ENCODE peak calls at places on chromosomes 13 and 19, in eight cellular contexts. D is HepG2, K is lower leg skin, U is fibroblast of lung, P is fibroblast of mammary gland, S is mammary epithelial cell, Q is Panc1, V is heart right ventricle. A is an unnamed sample.
A peak's percentile ranks its signal among the peaks of the same experiment; 100 is the strongest.

GRCh38 chr13:40200273-40200978 is 466.0 kb downstream of the FOXO1 start:
- DNase-seq in Q (no peak), U (no peak), P (no peak), V (no peak), D (no peak), S (peak; percentile 48), K (no peak), A (no peak)

GRCh38 chr19:19595171-19595701 is 23.3 kb downstream of the PBX4 start:
- DNase-seq in P (peak; percentile 74), V (no peak), S (no peak), K (no peak), U (no peak), Q (no peak), D (no peak), A (peak; percentile 76)

GRCh38 chr13:31172001-31172400 is 10.3 kb upstream of the HSPH1 start:
- DNase-seq in U (peak; percentile 59), D (no peak), P (peak; percentile 45), Q (no peak), V (no peak), S (peak; percentile 70), K (no peak), A (no peak)

GRCh38 chr19:5987077-5987818 is 9.3 kb upstream of the RANBP3 start:
- DNase-seq in K (peak; percentile 93), S (peak; percentile 61), P (peak; percentile 82), D (peak; percentile 90), U (peak; percentile 62), Q (peak; percentile 57), V (no peak), A (peak; percentile 86)

GRCh38 chr13:113656015-113656588 is 1.9 kb downstream of the ATP4B start:
- DNase-seq in S (no peak), V (no peak), U (no peak), D (no peak), Q (no peak), K (peak; percentile 80), P (no peak), A (no peak)

GRCh38 chr19:30670011-30670329 is 297.8 kb downstream of the ZNF536 start:
- DNase-seq in S (no peak), V (no peak), Q (no peak), K (peak; percentile 83), U (no peak), D (no peak), P (no peak), A (no peak)

GRCh38 chr19:38990949-38991697 is 15.6 kb upstream of the FBXO17 start:
- DNase-seq in S (no peak), V (no peak), D (no peak), K (no peak), P (no peak), U (no peak), Q (no peak), A (no peak)

GRCh38 chr13:99808786-99809185 is 162.8 kb downstream of the ZIC5 start:
- DNase-seq in D (no peak), S (no peak), Q (no peak), P (no peak), U (no peak), K (no peak), V (no peak), A (no peak)

GRCh38 chr13:102128216-102128800 is 273.5 kb downstream of the FGF14 start:
- DNase-seq in P (peak; percentile 95), V (no peak), Q (no peak), S (peak; percentile 93), U (peak; percentile 84), K (no peak), D (no peak), A (no peak)

GRCh38 chr19:41238244-41238643 is 19.2 kb downstream of the AXL start:
- DNase-seq in V (no peak), Q (no peak), K (no peak), S (no peak), U (no peak), D (no peak), P (no peak), A (no peak)

GRCh38 chr13:46490129-46490528 is 62.8 kb upstream of the LRCH1 start:
- DNase-seq in U (no peak), K (no peak), S (no peak), Q (no peak), V (no peak), D (no peak), P (no peak), A (no peak)

GRCh38 chr13:112889351-112890290 is 79.4 kb upstream of the MCF2L start:
- DNase-seq in Q (no peak), S (no peak), V (no peak), K (no peak), P (no peak), U (no peak), D (no peak), A (no peak)

GRCh38 chr13:78876915-78877549 is 218.1 kb upstream of the OBI1 start:
- DNase-seq in K (no peak), Q (no peak), D (no peak), V (no peak), U (no peak), S (no peak), P (no peak), A (no peak)

GRCh38 chr19:44746946-44747738 is 1.4 kb upstream of the BCL3 start:
- DNase-seq in K (peak; percentile 99), S (peak; percentile 98), P (peak; percentile 96), Q (peak; percentile 69), V (peak; percentile 96), U (peak; percentile 95), D (peak; percentile 80), A (no peak)

GRCh38 chr19:45250216-45250831 is 747 bp upstream of the MARK4 start:
- DNase-seq in U (no peak), P (no peak), K (no peak), D (no peak), Q (no peak), S (peak; percentile 51), V (no peak), A (no peak)

GRCh38 chr19:17796013-17796837 is 1.3 kb downstream of the B3GNT3 start:
- DNase-seq in Q (no peak), D (peak; percentile 45), U (no peak), S (peak; percentile 24), K (no peak), P (no peak), V (no peak), A (no peak)

GRCh38 chr19:35718345-35719041 is 690 bp downstream of the KMT2B start:
- DNase-seq in Q (no peak), V (peak; percentile 49), K (no peak), U (peak; percentile 15), P (no peak), D (no peak), S (peak; percentile 23), A (no peak)

GRCh38 chr13:76885203-76886004 is 801 bp downstream of the KCTD12 start:
- DNase-seq in V (peak; percentile 71), U (peak; percentile 71), Q (no peak), P (peak; percentile 69), D (no peak), K (peak; percentile 95), S (peak; percentile 74), A (peak; percentile 18)

GRCh38 chr13:76886005-76886291 is 257 bp downstream of the KCTD12 start:
- DNase-seq in D (no peak), K (no peak), Q (no peak), U (no peak), P (no peak), S (no peak), V (no peak), A (no peak)

GRCh38 chr13:76884571-76885202 is 1.5 kb downstream of the KCTD12 start:
- DNase-seq in D (no peak), P (peak; percentile 75), Q (no peak), U (peak; percentile 32), V (no peak), S (peak; percentile 40), K (no peak), A (no peak)

GRCh38 chr13:76887070-76887563 is 912 bp upstream of the KCTD12 start:
- DNase-seq in U (peak; percentile 1), Q (no peak), K (peak; percentile 87), D (no peak), V (peak; percentile 36), P (no peak), S (no peak), A (no peak)

GRCh38 chr13:76886292-76887061 is at the start of gene KCTD12:
- DNase-seq in K (peak; percentile 97), U (peak; percentile 85), D (no peak), Q (no peak), S (peak; percentile 78), P (peak; percentile 78), V (peak; percentile 93), A (no peak)
- TF ChIP-seq CTCF in K (no peak), U (peak; percentile 40), D (peak; percentile 44), Q (peak; percentile 52), S (no peak), P (no peak), V (peak; percentile 67), A (peak; percentile 58)

DNA sequence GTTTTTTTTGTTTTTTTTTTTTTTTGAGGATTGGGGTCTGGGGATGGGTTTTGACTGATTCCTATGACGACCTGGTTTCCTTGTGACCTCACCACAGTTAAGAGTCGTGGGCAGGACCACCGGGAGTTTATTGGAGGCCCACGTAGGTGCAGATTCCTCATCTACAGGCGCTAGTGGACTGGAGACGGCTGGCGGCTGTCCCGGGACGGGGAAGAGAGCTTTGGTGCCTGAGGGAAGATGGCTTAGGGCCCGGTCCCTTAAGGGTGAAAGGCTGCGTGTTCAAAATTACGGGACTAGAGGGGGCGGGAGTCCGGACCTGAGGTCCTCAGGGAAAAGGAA is 679 bp upstream of the TEAD2 start:
- DNase-seq in D (peak; percentile 24), V (peak; percentile 51), U (peak; percentile 61), K (no peak), S (no peak), Q (no peak), P (no peak), A (no peak)
- H3K4me3 ChIP-seq in D (peak overlapping the region; percentile 87), V (peak overlapping the region; percentile 82), U (peak overlapping the region; percentile 85), K (no peak overlapping the region), S (peak overlapping the region; percentile 77), Q (peak overlapping the region; percentile 77), P (peak overlapping the region; percentile 80), A (peak overlapping the region; percentile 90)

DNA sequence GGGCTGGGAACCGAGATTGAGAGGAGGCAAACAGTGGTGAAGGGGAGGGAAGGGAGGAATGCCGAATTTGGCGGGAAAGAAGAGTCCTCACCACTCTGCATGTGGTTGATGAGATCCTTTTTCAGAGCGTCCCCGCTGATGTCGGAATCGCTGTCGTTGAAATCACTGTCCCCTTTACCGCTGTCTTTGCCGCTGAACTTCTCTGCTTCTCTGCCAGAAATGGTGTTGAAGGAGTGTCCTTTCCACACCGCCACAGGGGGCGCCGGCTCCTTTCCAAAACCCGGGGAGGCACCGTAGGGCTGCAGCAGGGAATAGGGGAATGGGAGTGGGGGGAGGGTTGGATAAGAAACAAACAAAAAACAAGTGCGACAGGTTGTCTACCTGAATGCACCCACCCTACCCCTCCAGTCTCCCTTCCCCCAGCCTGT is 3.1 kb downstream of the PCDH8 start:
- DNase-seq in K (no peak), D (no peak), S (no peak), Q (no peak), V (no peak), P (no peak), U (no peak), A (no peak)
- TF ChIP-seq CTCF in K (no peak), D (no peak), S (no peak), Q (no peak), V (no peak), P (peak; percentile 6), U (no peak), A (no peak)

DNA sequence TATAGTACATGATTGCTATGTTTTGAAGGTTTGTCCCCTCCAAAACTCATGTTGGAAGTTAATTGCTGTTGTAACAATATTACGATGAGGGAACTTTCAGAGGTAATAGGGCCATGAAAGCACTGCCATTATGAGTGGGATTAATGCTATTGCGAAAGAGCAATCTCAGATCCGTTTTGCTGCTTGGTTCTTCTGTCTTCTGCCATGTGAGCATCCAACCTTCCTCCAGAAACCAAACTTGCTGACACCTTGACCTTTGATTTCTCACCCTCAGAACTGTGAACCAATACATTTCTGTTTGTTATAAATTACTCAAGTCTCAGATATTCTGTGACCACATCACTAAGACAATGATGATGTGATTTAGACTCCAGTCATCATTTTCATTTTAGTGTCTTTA is 2590.9 kb downstream of the PCDH9 start:
- DNase-seq in S (no peak), V (no peak), D (no peak), Q (no peak), K (no peak), U (no peak), P (no peak), A (no peak)
- H3K4me3 ChIP-seq in S (no peak overlapping the region), V (no peak overlapping the region), D (no peak overlapping the region), Q (no peak overlapping the region), K (no peak overlapping the region), U (no peak overlapping the region), P (no peak overlapping the region), A (no peak overlapping the region)

A was measured in LNCaP clone FGC.